ENCODE peak calls at places on chromosomes 3 and 15, in five cellular contexts. D is A549, G is IMR-90, U is K562, I is GM12878. K is an unnamed sample.

GRCh38 chr3:194537732-194538247 is 51.0 kb upstream of the ATP13A3 start:
- DNase-seq in D (peak), G (peak), U (no peak), I (no peak), K (no peak)

GRCh38 chr15:101382544-101382943 is 87.5 kb upstream of the SNRPA1 start:
- DNase-seq in D (no peak), G (no peak), U (no peak), I (no peak), K (no peak)

GRCh38 chr3:74443102-74443501 is 171.4 kb downstream of the CNTN3 start:
- DNase-seq in D (no peak), G (peak), U (no peak), I (no peak), K (no peak)

GRCh38 chr3:494190-494589 is 297.6 kb downstream of the CHL1 start:
- DNase-seq in D (no peak), G (no peak), U (no peak), I (no peak), K (no peak)

GRCh38 chr3:45966371-45966780 is 23.1 kb downstream of the CXCR6 start:
- DNase-seq in D (no peak), G (no peak), U (no peak), I (no peak), K (no peak)

GRCh38 chr3:174440350-174440716 is 418.8 kb upstream of the NAALADL2 start:
- DNase-seq in D (no peak), G (peak), U (no peak), I (no peak), K (no peak)

GRCh38 chr15:75091814-75092213 is 68.4 kb downstream of the PPCDC start:
- DNase-seq in D (no peak), G (no peak), U (no peak), I (peak), K (no peak)

GRCh38 chr3:64687781-64688515 is at the start of gene ADAMTS9:
- DNase-seq in D (peak), G (peak), U (peak), I (no peak), K (peak)

GRCh38 chr3:9347887-9348286 is 15.0 kb upstream of the THUMPD3 start:
- DNase-seq in D (no peak), G (peak), U (no peak), I (no peak), K (no peak)

GRCh38 chr15:85849946-85850345 is 55.2 kb upstream of the KLHL25 start:
- DNase-seq in D (no peak), G (no peak), U (no peak), I (no peak), K (no peak)

GRCh38 chr15:90902996-90903732 is at the start of gene MAN2A2:
- DNase-seq in D (peak), G (peak), U (peak), I (no peak), K (peak)

GRCh38 chr3:136434429-136434828 is 184.3 kb downstream of the PCCB start:
- DNase-seq in D (no peak), G (no peak), U (peak), I (no peak), K (no peak)

GRCh38 chr15:31302029-31302657 is 24.5 kb upstream of the KLF13 start:
- DNase-seq in D (no peak), G (no peak), U (no peak), I (no peak), K (peak)

GRCh38 chr3:11587766-11588165 is 55.9 kb downstream of the VGLL4 start:
- DNase-seq in D (no peak), G (no peak), U (no peak), I (no peak), K (no peak)

GRCh38 chr3:52088445-52089367 is 32.3 kb upstream of the DUSP7 start:
- DNase-seq in D (no peak), G (peak), U (peak), I (no peak), K (peak)

GRCh38 chr3:64121750-64122311 is 98.5 kb upstream of the PSMD6 start:
- DNase-seq in D (no peak), G (no peak), U (no peak), I (no peak), K (no peak)

GRCh38 chr3:162193148-162193547 is 696.5 kb downstream of the OTOL1 start:
- DNase-seq in D (no peak), G (no peak), U (no peak), I (no peak), K (no peak)

GRCh38 chr3:9746330-9746729 is 3.4 kb upstream of the OGG1 start:
- DNase-seq in D (no peak), G (peak), U (no peak), I (no peak), K (no peak)

GRCh38 chr3:28250999-28251398 is 9.6 kb downstream of the CMC1 start:
- DNase-seq in D (no peak), G (peak), U (no peak), I (no peak), K (no peak)

GRCh38 chr3:13711911-13712650 is 163.2 kb downstream of the FBLN2 start:
- DNase-seq in D (no peak), G (no peak), U (no peak), I (no peak), K (no peak)

GRCh38 chr15:96353931-96354730 is 23.6 kb downstream of the NR2F2 start:
- DNase-seq in D (no peak), G (peak), U (peak), I (no peak), K (no peak)

GRCh38 chr3:43621406-43621973 is 321 bp downstream of the ANO10 start:
- DNase-seq in D (no peak), G (no peak), U (no peak), I (no peak), K (no peak)

GRCh38 chr15:48250640-48251076 is 44.6 kb downstream of the SLC12A1 start:
- DNase-seq in D (peak), G (peak), U (peak), I (peak), K (peak)

GRCh38 chr3:99781761-99782160 is 35.9 kb upstream of the CMSS1 start:
- DNase-seq in D (no peak), G (peak), U (no peak), I (no peak), K (no peak)

GRCh38 chr3:141021261-141021660 is 29.9 kb upstream of the SPSB4 start:
- DNase-seq in D (no peak), G (no peak), U (no peak), I (no peak), K (no peak)

GRCh38 chr15:85542895-85543331 is 162.5 kb downstream of the AKAP13 start:
- DNase-seq in D (no peak), G (peak), U (no peak), I (no peak), K (no peak)

GRCh38 chr3:11367116-11367781 is 95.1 kb downstream of the ATG7 start:
- DNase-seq in D (peak), G (peak), U (no peak), I (no peak), K (no peak)

DNA sequence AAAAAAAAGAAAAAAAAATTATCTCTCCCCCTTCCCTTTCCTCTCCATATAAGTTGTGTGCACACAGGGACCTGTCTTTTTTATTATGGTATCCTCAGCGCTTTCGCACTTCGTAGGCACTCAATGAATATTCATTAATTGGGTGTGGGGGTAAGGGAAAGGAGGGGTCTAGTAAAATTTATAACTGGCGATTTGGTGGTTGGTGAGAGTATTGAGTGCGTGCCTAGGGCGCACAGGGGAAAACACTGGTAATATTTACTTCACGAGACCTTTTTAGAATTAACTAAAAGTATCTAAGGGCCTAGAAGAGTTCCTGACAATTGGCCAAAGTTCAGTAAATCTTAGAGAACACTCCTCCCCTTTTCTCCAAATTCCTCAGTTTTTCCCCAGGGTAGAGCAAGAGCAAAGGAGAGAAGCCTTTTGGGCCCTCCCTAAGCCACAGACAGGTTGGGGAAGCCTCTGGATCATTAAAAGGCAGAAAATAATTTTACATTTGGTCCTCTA is 25.7 kb downstream of the TYRO3 start:
- DNase-seq in D (no peak), G (no peak), U (no peak), I (no peak), K (no peak)
- H3K4me3 ChIP-seq in D (no peak), G (no peak), U (no peak), I (no peak), K (no peak)

GRCh38 chr3:21662403-21662802 is 88.6 kb downstream of the ZNF385D start:
- DNase-seq in D (no peak), G (no peak), U (no peak), I (no peak), K (no peak)

GRCh38 chr3:21664996-21665395 is 86.0 kb downstream of the ZNF385D start:
- DNase-seq in D (no peak), G (no peak), U (no peak), I (no peak), K (no peak)

GRCh38 chr3:21670386-21670785 is 80.6 kb downstream of the ZNF385D start:
- DNase-seq in D (no peak), G (no peak), U (peak), I (no peak), K (no peak)

GRCh38 chr3:21668012-21668411 is 83.0 kb downstream of the ZNF385D start:
- DNase-seq in D (no peak), G (no peak), U (no peak), I (no peak), K (no peak)

DNA sequence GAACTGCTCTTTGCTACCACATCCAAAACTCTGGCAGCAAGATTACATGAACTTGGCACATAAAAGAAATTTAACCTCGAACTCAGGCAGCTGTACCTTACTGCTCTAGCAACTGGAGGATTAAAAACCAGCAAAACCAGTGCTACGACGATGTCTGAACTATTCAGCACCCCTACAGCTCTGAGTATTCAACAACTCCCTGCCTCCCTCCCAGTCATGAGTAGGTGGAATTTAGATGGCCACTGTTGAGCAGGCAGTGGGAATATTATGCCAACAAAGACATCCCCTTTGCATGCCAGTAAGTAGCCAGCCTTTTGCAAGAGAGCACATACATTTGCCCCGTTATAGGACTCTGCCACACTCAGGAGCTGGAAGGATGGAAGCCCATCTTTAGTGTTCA is 85.6 kb downstream of the ZNF385D start:
- DNase-seq in D (no peak), G (no peak), U (no peak), I (no peak), K (no peak)
- TF ChIP-seq RCOR1 in D (no peak), G (no peak), U (no peak), I (no peak), K (no peak)

GRCh38 chr3:50365842-50366220 is 6.5 kb upstream of the TMEM115 start:
- DNase-seq in D (no peak), G (no peak), U (no peak), I (no peak), K (no peak)
- H3K4me3 ChIP-seq in D (no peak), G (no peak), U (peak), I (peak), K (no peak)

GRCh38 chr3:47057212-47057671 is 77.8 kb downstream of the NBEAL2 start:
- DNase-seq in D (no peak), G (peak), U (no peak), I (no peak), K (no peak)
- TF ChIP-seq RCOR1 in D (no peak), G (no peak), U (no peak), I (no peak), K (no peak)

DNA sequence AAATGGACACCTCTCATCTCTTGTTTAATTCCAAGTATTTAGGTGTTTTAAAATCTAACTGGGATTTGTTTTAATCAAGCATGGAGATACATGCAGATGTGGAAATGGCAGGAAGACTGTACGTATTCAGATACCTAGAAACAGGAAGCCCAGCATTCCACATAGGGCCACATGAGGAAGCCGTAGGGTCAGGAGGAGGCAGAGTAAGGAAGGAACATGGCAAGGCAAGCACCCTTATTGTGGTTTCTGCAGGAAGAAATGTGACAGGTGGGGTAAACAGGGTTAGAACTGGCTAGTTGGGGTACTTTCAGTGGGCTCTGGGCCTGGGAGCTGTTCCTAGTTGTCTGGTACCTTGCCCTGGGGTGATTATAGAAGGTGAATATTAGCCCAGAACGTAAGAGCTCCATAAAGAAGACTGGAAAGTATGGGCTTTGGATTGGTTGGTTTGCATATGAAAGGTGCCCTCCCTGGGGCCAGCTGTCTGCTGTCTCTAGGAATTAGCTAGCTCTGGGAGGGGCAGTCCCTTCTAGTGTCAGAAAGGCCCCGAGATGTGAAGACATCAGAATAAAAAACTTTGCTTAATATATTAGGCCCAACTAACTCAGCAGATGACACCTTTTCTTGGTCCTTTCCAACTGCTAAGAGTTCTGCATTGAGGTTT is 107.7 kb upstream of the CADPS start:
- DNase-seq in D (no peak), G (no peak), U (no peak), I (no peak), K (no peak)
- H3K4me3 ChIP-seq in D (no peak), G (no peak), U (no peak), I (no peak), K (no peak)

DNA sequence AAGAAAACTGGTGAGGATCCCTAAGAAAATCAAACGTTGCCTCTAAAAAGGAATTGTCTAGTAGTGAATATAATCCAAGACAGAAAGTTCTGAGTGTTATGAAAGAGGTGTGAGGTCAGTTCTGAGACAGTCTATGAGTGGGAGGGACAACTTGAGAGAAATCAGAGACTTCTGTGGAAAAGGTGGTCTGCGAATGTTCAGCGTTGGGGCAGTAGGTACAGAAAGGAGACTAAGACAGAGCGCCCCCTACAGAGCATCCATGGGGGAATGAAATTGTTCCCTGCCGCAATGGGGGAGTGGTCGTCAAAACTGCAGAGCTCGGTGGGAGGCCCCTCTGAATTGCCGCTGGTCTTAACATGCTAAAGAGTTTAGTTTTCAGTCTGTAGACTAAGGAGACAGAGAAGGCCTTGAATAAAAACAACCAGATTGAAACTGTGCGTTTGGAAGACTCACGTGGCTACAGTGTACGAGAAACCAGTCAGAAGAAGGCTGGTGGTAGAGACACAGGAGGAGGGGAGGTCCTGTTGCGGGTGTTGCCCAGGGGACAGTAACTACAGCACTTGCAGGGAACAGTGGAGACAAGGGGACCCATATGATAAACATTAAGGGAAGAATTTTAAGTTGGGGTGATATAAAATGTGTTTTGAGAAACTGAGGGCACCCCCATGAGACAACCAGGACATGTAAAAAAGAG is 6.9 kb downstream of the TNIK start:
- DNase-seq in D (no peak), G (no peak), U (peak), I (no peak), K (no peak)
- TF ChIP-seq RCOR1 in D (no peak), G (no peak), U (no peak), I (no peak), K (no peak)

GRCh38 chr3:32821686-32822296 is 4.0 kb downstream of the TRIM71 start:
- DNase-seq in D (no peak), G (no peak), U (peak), I (no peak), K (peak)
- H3K4me3 ChIP-seq in D (no peak), G (no peak), U (no peak), I (no peak), K (no peak)

DNA sequence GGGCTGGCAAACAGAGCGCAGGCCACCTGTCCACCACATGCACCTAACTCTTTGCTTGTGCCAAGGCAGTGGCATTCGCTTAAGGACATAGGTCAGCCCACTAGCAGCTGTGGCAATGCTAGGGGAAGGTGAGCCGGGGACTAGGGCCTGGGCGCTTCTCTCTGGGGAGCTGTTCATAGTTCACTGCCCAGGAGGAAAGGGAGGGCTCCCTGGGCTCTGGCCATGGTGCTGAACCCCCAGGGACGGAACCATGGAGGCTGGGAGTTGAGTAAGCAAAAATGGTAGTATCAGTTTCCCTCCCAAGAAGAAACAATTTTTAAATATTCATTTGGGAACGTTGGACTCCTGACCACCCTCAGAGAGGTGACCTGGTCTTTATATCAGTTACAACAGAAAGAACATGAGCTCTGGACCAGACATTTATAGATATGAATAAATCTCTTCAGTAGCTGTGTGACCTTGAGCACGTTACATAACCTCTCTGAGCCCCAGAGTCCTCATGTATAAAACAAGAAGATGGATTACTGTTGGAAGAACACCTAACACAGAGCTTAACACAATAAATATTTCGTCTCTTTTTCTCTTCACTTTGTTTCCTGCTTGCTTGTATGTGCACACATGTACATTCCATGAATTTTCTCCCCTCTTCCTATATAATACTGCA is 90.1 kb downstream of the NTRK3 start:
- DNase-seq in D (no peak), G (no peak), U (peak), I (no peak), K (no peak)
- TF ChIP-seq RCOR1 in D (no peak), G (no peak), U (no peak), I (no peak), K (no peak)

GRCh38 chr15:89664951-89665350 is 9.7 kb upstream of the KIF7 start:
- DNase-seq in D (no peak), G (no peak), U (no peak), I (no peak), K (no peak)

GRCh38 chr15:89665449-89666146 is 10.3 kb upstream of the KIF7 start:
- DNase-seq in D (peak), G (peak), U (peak), I (no peak), K (peak)

GRCh38 chr15:89667706-89667960 is 11.5 kb downstream of the PLIN1 start:
- DNase-seq in D (no peak), G (no peak), U (no peak), I (no peak), K (no peak)

GRCh38 chr15:89666858-89667705 is 11.8 kb upstream of the KIF7 start:
- DNase-seq in D (no peak), G (no peak), U (no peak), I (no peak), K (no peak)

GRCh38 chr15:89666147-89666857 is 11.0 kb upstream of the KIF7 start:
- DNase-seq in D (no peak), G (no peak), U (no peak), I (no peak), K (no peak)
- H3K4me3 ChIP-seq in D (no peak), G (no peak), U (no peak), I (no peak), K (no peak)

K was measured in SK-N-SH.